ENCODE peak calls at places on chromosomes 12 and 14, in six cellular contexts. F is Calu3, S is psoas muscle, E is pancreas, Q is neural crest cell, T is WERI-Rb-1. Y is an unnamed sample.

GRCh38 chr12:109900752-109901580 is 892 bp downstream of the TCHP start:
- DNase-seq in S (no peak), Q (no peak), F (no peak), E (no peak), T (no peak), Y (no peak)

GRCh38 chr12:10119072-10119471 is 10.9 kb downstream of the CLEC7A start:
- DNase-seq in Q (no peak), E (no peak), T (no peak), F (no peak), S (no peak), Y (no peak)

GRCh38 chr14:95097385-95097784 is 59.9 kb downstream of the DICER1 start:
- DNase-seq in S (no peak), F (no peak), T (no peak), E (no peak), Q (no peak), Y (no peak)

GRCh38 chr12:109829667-109830066 is 3.5 kb downstream of the TRPV4 start:
- DNase-seq in T (no peak), E (no peak), S (no peak), F (no peak), Q (no peak), Y (no peak)

GRCh38 chr12:132171293-132171967 is 27.2 kb downstream of the NOC4L start:
- DNase-seq in F (no peak), Q (no peak), S (no peak), E (no peak), T (no peak), Y (no peak)

GRCh38 chr14:71290960-71291466 is 383.8 kb downstream of the PCNX1 start:
- DNase-seq in S (no peak), F (peak), Q (no peak), E (no peak), T (no peak), Y (peak)

GRCh38 chr14:93967637-93968250 is 8.6 kb downstream of the ASB2 start:
- DNase-seq in S (no peak), E (no peak), T (no peak), F (no peak), Q (no peak), Y (peak)

GRCh38 chr12:120286768-120287490 is 4.8 kb downstream of the RNU4-2 start:
- DNase-seq in E (no peak), F (no peak), T (no peak), Q (no peak), S (no peak), Y (no peak)

GRCh38 chr14:65069874-65070709 is 32.2 kb downstream of the MAX start:
- DNase-seq in F (peak), E (peak), T (no peak), S (no peak), Q (no peak), Y (no peak)

GRCh38 chr14:106187176-106187670 is 660.8 kb downstream of the TMEM121 start:
- DNase-seq in Q (no peak), F (no peak), E (no peak), S (no peak), T (no peak), Y (no peak)

GRCh38 chr12:20024194-20024593 is 344.1 kb upstream of the PDE3A start:
- DNase-seq in S (no peak), F (no peak), E (no peak), T (no peak), Q (no peak), Y (no peak)

GRCh38 chr12:14716848-14717444 is 20.5 kb upstream of the GUCY2C start:
- DNase-seq in T (peak), F (peak), E (peak), S (no peak), Q (peak), Y (peak)
- TF ChIP-seq CTCF in T (peak), F (peak), E (peak), S (peak), Q (peak), Y (peak)

GRCh38 chr12:27245039-27245438 is 953 bp downstream of the STK38L start:
- DNase-seq in Q (no peak), S (no peak), T (no peak), F (no peak), E (no peak), Y (no peak)

GRCh38 chr12:27244680-27245005 is 557 bp downstream of the STK38L start:
- DNase-seq in T (no peak), Q (no peak), S (no peak), F (no peak), E (no peak), Y (no peak)

GRCh38 chr12:27243006-27243405 is 1.1 kb upstream of the STK38L start:
- DNase-seq in S (no peak), T (no peak), F (no peak), Q (no peak), E (no peak), Y (no peak)

GRCh38 chr12:27246141-27246540 is 2.1 kb downstream of the STK38L start:
- DNase-seq in E (no peak), F (no peak), S (no peak), Q (no peak), T (no peak), Y (no peak)

GRCh38 chr12:27243804-27244679 is at the start of gene STK38L:
- DNase-seq in T (peak), S (peak), F (peak), Q (peak), E (peak), Y (peak)
- TF ChIP-seq CTCF in T (no peak), S (no peak), F (no peak), Q (peak), E (no peak), Y (peak)

DNA sequence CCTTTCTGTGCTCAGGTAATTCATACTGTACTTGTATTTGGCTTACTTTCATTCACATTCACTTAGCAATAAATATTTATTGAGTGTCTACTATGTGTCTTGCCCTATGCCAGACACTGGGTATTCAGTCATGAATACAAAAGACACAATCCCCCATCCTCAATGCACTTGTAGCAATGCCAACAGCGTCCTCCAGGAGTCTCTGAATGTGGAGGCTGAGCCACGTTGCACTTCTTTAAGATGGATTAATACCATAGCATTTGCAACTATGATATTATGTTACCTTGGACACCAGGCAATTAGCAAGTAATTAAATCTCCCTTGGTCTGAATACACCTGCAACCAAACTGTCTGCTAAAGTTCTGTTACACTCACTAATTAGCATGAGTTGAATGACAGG is 58.8 kb downstream of the OTX2 start:
- DNase-seq in Q (no peak), F (no peak), S (no peak), E (no peak), T (peak), Y (no peak)
- TF ChIP-seq CTCF in Q (peak), F (no peak), S (no peak), E (no peak), T (peak), Y (no peak)

GRCh38 chr14:92551066-92551841 is 37.7 kb downstream of the RIN3 start:
- DNase-seq in T (no peak), E (no peak), Q (no peak), S (no peak), F (no peak), Y (peak)
- TF ChIP-seq CTCF in T (no peak), E (no peak), Q (no peak), S (no peak), F (no peak), Y (peak)

GRCh38 chr12:67647547-67648305 is 819 bp upstream of the DYRK2 start:
- DNase-seq in F (peak), T (peak), Q (peak), S (peak), E (peak), Y (peak)
- TF ChIP-seq CTCF in F (no peak), T (peak), Q (peak), S (peak), E (peak), Y (no peak)

Y was measured in GM10248.